ENCODE peak calls at places on chromosomes 12 and 14, in five cellular contexts. F is HCT116, M is uterus, T is neural progenitor cell, B is IMR-90. D is an unnamed sample.
A peak's percentile ranks its signal among the peaks of the same experiment; 100 is the strongest.

GRCh38 chr14:23577004-23577681 is 1.4 kb downstream of the JPH4 start:
- DNase-seq in F (no peak), M (peak; percentile 47), T (peak; percentile 67), B (no peak), D (no peak)

GRCh38 chr12:9064815-9065606 is 50.7 kb downstream of the A2M start:
- DNase-seq in F (peak; percentile 71), M (peak; percentile 75), T (peak; percentile 77), B (no peak), D (no peak)

GRCh38 chr14:93161411-93161940 is 23.2 kb downstream of the MOAP1 start:
- DNase-seq in F (no peak), M (no peak), T (no peak), B (no peak), D (no peak)

GRCh38 chr14:102018251-102018650 is 53.9 kb downstream of the DYNC1H1 start:
- DNase-seq in F (no peak), M (no peak), T (no peak), B (no peak), D (no peak)

GRCh38 chr12:68899251-68899771 is 33.7 kb downstream of the CPM start:
- DNase-seq in F (peak; percentile 8), M (no peak), T (no peak), B (peak; percentile 59), D (no peak)

GRCh38 chr14:88904864-88905263 is 80.4 kb downstream of the TTC8 start:
- DNase-seq in F (no peak), M (no peak), T (no peak), B (peak; percentile 44), D (no peak)

GRCh38 chr14:23294734-23295561 is 7.7 kb downstream of the PPP1R3E start:
- DNase-seq in F (no peak), M (no peak), T (peak; percentile 85), B (peak; percentile 51), D (no peak)

GRCh38 chr14:93079321-93079720 is 36.4 kb downstream of the ITPK1 start:
- DNase-seq in F (no peak), M (no peak), T (no peak), B (no peak), D (no peak)

GRCh38 chr12:113468365-113469223 is 3.1 kb downstream of the LHX5 start:
- DNase-seq in F (no peak), M (no peak), T (peak; percentile 91), B (no peak), D (no peak)

GRCh38 chr12:87127272-87127671 is 871.1 kb upstream of the MGAT4C start:
- DNase-seq in F (no peak), M (no peak), T (no peak), B (peak; percentile 61), D (no peak)

GRCh38 chr14:59511916-59512530 is 27.7 kb downstream of the JKAMP start:
- DNase-seq in F (no peak), M (no peak), T (peak; percentile 87), B (no peak), D (no peak)

GRCh38 chr12:43338848-43339526 is 213.0 kb downstream of the ADAMTS20 start:
- DNase-seq in F (peak; percentile 16), M (no peak), T (peak; percentile 63), B (peak; percentile 76), D (no peak)

GRCh38 chr12:122986258-122986871 is 5.9 kb downstream of the ARL6IP4 start:
- DNase-seq in F (no peak), M (no peak), T (no peak), B (no peak), D (no peak)

GRCh38 chr14:21039059-21039422 is 3.1 kb upstream of the RNASE7 start:
- DNase-seq in F (no peak), M (peak; percentile 93), T (no peak), B (peak; percentile 43), D (peak; percentile 23)

GRCh38 chr12:120687570-120688289 is 781 bp downstream of the MLEC start:
- DNase-seq in F (no peak), M (no peak), T (peak; percentile 62), B (no peak), D (no peak)

GRCh38 chr12:28689398-28690175 is 459.5 kb upstream of the FAR2 start:
- DNase-seq in F (no peak), M (no peak), T (no peak), B (no peak), D (no peak)

GRCh38 chr12:10901427-10901826 is 7.9 kb downstream of the TAS2R13 start:
- DNase-seq in F (no peak), M (no peak), T (no peak), B (no peak), D (no peak)

GRCh38 chr12:88957358-88957757 is 377.1 kb upstream of the KITLG start:
- DNase-seq in F (no peak), M (no peak), T (no peak), B (peak; percentile 32), D (no peak)

GRCh38 chr12:106767954-106768501 is 6.5 kb upstream of the RIC8B start:
- DNase-seq in F (no peak), M (no peak), T (peak; percentile 73), B (no peak), D (no peak)

GRCh38 chr14:100593751-100594624 is 6.8 kb upstream of the BEGAIN start:
- DNase-seq in F (no peak), M (no peak), T (no peak), B (no peak), D (no peak)

GRCh38 chr14:36462890-36463289 is 57.1 kb downstream of the NKX2-1 start:
- DNase-seq in F (no peak), M (no peak), T (no peak), B (no peak), D (no peak)

GRCh38 chr14:91358654-91359210 is 58.9 kb downstream of the CCDC88C start:
- DNase-seq in F (no peak), M (no peak), T (no peak), B (no peak), D (no peak)

GRCh38 chr14:70254476-70254961 is 65.8 kb upstream of the SLC8A3 start:
- DNase-seq in F (no peak), M (no peak), T (peak; percentile 70), B (peak; percentile 1), D (no peak)

GRCh38 chr14:104871656-104872468 is 6.8 kb downstream of the CEP170B start:
- DNase-seq in F (no peak), M (no peak), T (no peak), B (no peak), D (no peak)

GRCh38 chr14:38786921-38787320 is 316.1 kb downstream of the SEC23A start:
- DNase-seq in F (no peak), M (no peak), T (no peak), B (no peak), D (no peak)

GRCh38 chr12:4829793-4830162 is 79.9 kb upstream of the KCNA1 start:
- DNase-seq in F (no peak), M (no peak), T (no peak), B (no peak), D (no peak)

GRCh38 chr12:24759155-24759554 is 189.7 kb downstream of the BCAT1 start:
- DNase-seq in F (no peak), M (no peak), T (no peak), B (peak; percentile 66), D (no peak)

GRCh38 chr14:70882771-70883492 is 24.3 kb upstream of the PCNX1 start:
- DNase-seq in F (no peak), M (no peak), T (no peak), B (peak; percentile 66), D (no peak)

GRCh38 chr12:67681145-67681778 is 32.7 kb downstream of the DYRK2 start:
- DNase-seq in F (no peak), M (peak; percentile 22), T (no peak), B (peak; percentile 97), D (peak; percentile 89)

GRCh38 chr14:59529189-59529588 is 44.9 kb downstream of the JKAMP start:
- DNase-seq in F (no peak), M (no peak), T (no peak), B (no peak), D (no peak)

GRCh38 chr12:102631274-102631673 is 150.9 kb upstream of the IGF1 start:
- DNase-seq in F (no peak), M (no peak), T (no peak), B (peak; percentile 82), D (peak; percentile 18)

GRCh38 chr14:54489731-54490447 is 1.1 kb upstream of the GMFB start:
- DNase-seq in F (no peak), M (no peak), T (no peak), B (no peak), D (no peak)

GRCh38 chr14:28142400-28143015 is 624.1 kb upstream of the FOXG1 start:
- DNase-seq in F (no peak), M (no peak), T (peak; percentile 19), B (no peak), D (no peak)

GRCh38 chr14:23153891-23154796 is 29.3 kb downstream of the SLC7A8 start:
- DNase-seq in F (peak; percentile 38), M (peak; percentile 95), T (peak; percentile 46), B (no peak), D (no peak)

GRCh38 chr12:57176846-57177245 is 29.4 kb upstream of the LRP1-AS start:
- DNase-seq in F (no peak), M (no peak), T (no peak), B (no peak), D (no peak)

GRCh38 chr12:57175428-57176138 is 28.2 kb upstream of the LRP1-AS start:
- DNase-seq in F (peak; percentile 73), M (peak; percentile 88), T (peak; percentile 85), B (peak; percentile 71), D (peak; percentile 44)

GRCh38 chr12:57178213-57178612 is 30.8 kb upstream of the LRP1-AS start:
- DNase-seq in F (no peak), M (no peak), T (no peak), B (no peak), D (no peak)

GRCh38 chr12:57176139-57176477 is 28.7 kb upstream of the LRP1-AS start:
- DNase-seq in F (no peak), M (no peak), T (no peak), B (no peak), D (no peak)

GRCh38 chr12:57177354-57177753 is 29.9 kb upstream of the LRP1-AS start:
- DNase-seq in F (no peak), M (no peak), T (no peak), B (no peak), D (no peak)
- H3K27ac ChIP-seq in F (no peak overlapping the region), M (no peak overlapping the region), T (no peak overlapping the region), B (no peak overlapping the region), D (peak overlapping the region; percentile 21)

GRCh38 chr12:13350381-13350780 is 153.9 kb downstream of the EMP1 start:
- DNase-seq in F (no peak), M (no peak), T (no peak), B (no peak), D (no peak)

GRCh38 chr12:13345722-13346121 is 149.2 kb downstream of the EMP1 start:
- DNase-seq in F (no peak), M (no peak), T (no peak), B (no peak), D (no peak)

GRCh38 chr12:13348464-13348863 is 151.9 kb downstream of the EMP1 start:
- DNase-seq in F (no peak), M (no peak), T (no peak), B (no peak), D (no peak)

GRCh38 chr12:13350946-13351345 is 154.4 kb downstream of the EMP1 start:
- DNase-seq in F (no peak), M (no peak), T (no peak), B (no peak), D (no peak)

GRCh38 chr12:13347241-13348043 is 150.9 kb downstream of the EMP1 start:
- DNase-seq in F (peak; percentile 27), M (no peak), T (no peak), B (peak; percentile 56), D (no peak)
- TF ChIP-seq CTCF in F (no peak), M (no peak), T (no peak), B (no peak), D (no peak)

GRCh38 chr14:61103541-61104339 is 122.7 kb downstream of the SLC38A6 start:
- DNase-seq in F (peak; percentile 76), M (peak; percentile 60), T (peak; percentile 28), B (peak; percentile 99), D (peak; percentile 95)
- H3K27ac ChIP-seq in F (peak overlapping the region; percentile 91), M (peak overlapping the region; percentile 57), T (no peak overlapping the region), B (peak overlapping the region; percentile 95), D (peak overlapping the region; percentile 99)

GRCh38 chr12:119115296-119115905 is 63.3 kb upstream of the HSPB8 start:
- DNase-seq in F (peak; percentile 41), M (peak; percentile 15), T (peak; percentile 76), B (peak; percentile 31), D (peak; percentile 8)
- TF ChIP-seq CTCF in F (peak; percentile 77), M (peak; percentile 71), T (peak; percentile 96), B (peak; percentile 75), D (peak; percentile 86)